ENCODE peak calls at places on chromosomes 16 and 17, in seven cellular contexts. Q, U, Y, G, M, D and L are unnamed samples.

GRCh38 chr16:27721548-27722265 is 171.8 kb downstream of the KATNIP start:
- DNase-seq in Q (peak), U (no peak), Y (no peak), G (no peak), M (no peak), D (peak), L (no peak)

GRCh38 chr16:81498351-81498750 is 53.7 kb downstream of the CMIP start:
- DNase-seq in Q (no peak), U (no peak), Y (no peak), G (no peak), M (no peak), D (no peak), L (no peak)

GRCh38 chr17:56939869-56940484 is 20.9 kb downstream of the COIL start:
- DNase-seq in Q (no peak), U (no peak), Y (no peak), G (no peak), M (peak), D (no peak), L (peak)

GRCh38 chr17:229945-230235 is 48.4 kb upstream of the DOC2B start:
- DNase-seq in Q (no peak), U (no peak), Y (no peak), G (no peak), M (no peak), D (no peak), L (no peak)

GRCh38 chr16:85055503-85056210 is 28.1 kb downstream of the KIAA0513 start:
- DNase-seq in Q (peak), U (peak), Y (peak), G (peak), M (peak), D (peak), L (no peak)

GRCh38 chr17:72488542-72489272 is 367.9 kb downstream of the SOX9 start:
- DNase-seq in Q (no peak), U (no peak), Y (no peak), G (no peak), M (no peak), D (no peak), L (no peak)

GRCh38 chr17:55768946-55769624 is 18.2 kb downstream of the PCTP start:
- DNase-seq in Q (no peak), U (no peak), Y (no peak), G (no peak), M (no peak), D (no peak), L (no peak)

GRCh38 chr17:32609085-32609484 is 122.3 kb downstream of the CDK5R1 start:
- DNase-seq in Q (no peak), U (peak), Y (peak), G (peak), M (peak), D (peak), L (peak)

GRCh38 chr16:19138601-19139000 is 24.8 kb downstream of the ITPRIPL2 start:
- DNase-seq in Q (peak), U (no peak), Y (no peak), G (no peak), M (no peak), D (peak), L (no peak)

GRCh38 chr16:58360041-58360634 is 32.1 kb upstream of the GINS3 start:
- DNase-seq in Q (no peak), U (no peak), Y (no peak), G (no peak), M (no peak), D (no peak), L (no peak)

GRCh38 chr16:14454391-14454790 is 175.7 kb downstream of the PARN start:
- DNase-seq in Q (no peak), U (no peak), Y (no peak), G (no peak), M (no peak), D (no peak), L (no peak)

GRCh38 chr16:77113835-77114234 is 77.2 kb upstream of the MON1B start:
- DNase-seq in Q (peak), U (no peak), Y (no peak), G (no peak), M (no peak), D (no peak), L (no peak)

GRCh38 chr16:56912746-56913703 is 18.9 kb upstream of the HERPUD1 start:
- DNase-seq in Q (no peak), U (no peak), Y (no peak), G (no peak), M (no peak), D (no peak), L (no peak)

GRCh38 chr16:64705443-64705842 is 416.4 kb downstream of the CDH11 start:
- DNase-seq in Q (no peak), U (no peak), Y (no peak), G (no peak), M (no peak), D (no peak), L (no peak)

GRCh38 chr17:10757067-10757466 is 27.2 kb upstream of the TMEM220 start:
- DNase-seq in Q (no peak), U (no peak), Y (no peak), G (no peak), M (no peak), D (no peak), L (no peak)

GRCh38 chr17:82134101-82134500 is 36.1 kb upstream of the FASN start:
- DNase-seq in Q (no peak), U (no peak), Y (no peak), G (no peak), M (no peak), D (peak), L (no peak)

GRCh38 chr17:67569873-67570272 is 147.9 kb upstream of the NOL11 start:
- DNase-seq in Q (no peak), U (no peak), Y (no peak), G (no peak), M (no peak), D (no peak), L (no peak)

GRCh38 chr16:28910046-28911031 is 14.7 kb downstream of the RABEP2 start:
- DNase-seq in Q (no peak), U (no peak), Y (no peak), G (no peak), M (peak), D (no peak), L (peak)

GRCh38 chr17:7677388-7678067 is 9.8 kb downstream of the TP53 start:
- DNase-seq in Q (no peak), U (no peak), Y (no peak), G (no peak), M (no peak), D (no peak), L (no peak)

GRCh38 chr17:2056221-2057129 is 1.6 kb downstream of the HIC1 start:
- DNase-seq in Q (no peak), U (no peak), Y (no peak), G (no peak), M (no peak), D (no peak), L (no peak)

GRCh38 chr17:7843536-7844291 is 9.7 kb downstream of the KDM6B start:
- DNase-seq in Q (peak), U (peak), Y (peak), G (peak), M (peak), D (peak), L (peak)

GRCh38 chr16:337437-337836 is 15.1 kb downstream of the AXIN1 start:
- DNase-seq in Q (no peak), U (no peak), Y (no peak), G (no peak), M (no peak), D (no peak), L (no peak)

GRCh38 chr17:77963441-77963840 is 4.9 kb downstream of the TNRC6C start:
- DNase-seq in Q (peak), U (no peak), Y (peak), G (peak), M (peak), D (peak), L (no peak)

GRCh38 chr16:76668207-76668725 is 391.1 kb downstream of the CNTNAP4 start:
- DNase-seq in Q (no peak), U (no peak), Y (no peak), G (no peak), M (peak), D (no peak), L (no peak)

GRCh38 chr16:15529673-15530072 is 95.3 kb downstream of the BMERB1 start:
- DNase-seq in Q (peak), U (no peak), Y (no peak), G (no peak), M (no peak), D (no peak), L (no peak)

GRCh38 chr17:80225230-80225629 is 5.0 kb downstream of the SLC26A11 start:
- DNase-seq in Q (no peak), U (no peak), Y (no peak), G (no peak), M (no peak), D (no peak), L (no peak)

GRCh38 chr17:9725575-9725974 is 65.8 kb downstream of the DHRS7C start:
- DNase-seq in Q (peak), U (no peak), Y (no peak), G (no peak), M (no peak), D (no peak), L (no peak)

GRCh38 chr16:29951966-29952365 is 9.9 kb upstream of the TMEM219 start:
- DNase-seq in Q (no peak), U (no peak), Y (no peak), G (no peak), M (no peak), D (no peak), L (no peak)

GRCh38 chr16:71515026-71515425 is 11.2 kb upstream of the CHST4 start:
- DNase-seq in Q (no peak), U (no peak), Y (no peak), G (no peak), M (peak), D (no peak), L (no peak)

GRCh38 chr17:79224476-79224875 is 149.9 kb downstream of the ENGASE start:
- DNase-seq in Q (no peak), U (no peak), Y (no peak), G (no peak), M (peak), D (no peak), L (peak)

GRCh38 chr17:17417718-17418151 is 59.1 kb upstream of the MED9 start:
- DNase-seq in Q (no peak), U (no peak), Y (no peak), G (no peak), M (no peak), D (no peak), L (no peak)

GRCh38 chr16:86432691-86433090 is 77.6 kb upstream of the FOXF1 start:
- DNase-seq in Q (no peak), U (no peak), Y (no peak), G (no peak), M (no peak), D (no peak), L (no peak)

GRCh38 chr16:62253926-62254325 is 217.7 kb upstream of the CDH8 start:
- DNase-seq in Q (no peak), U (no peak), Y (no peak), G (no peak), M (no peak), D (no peak), L (no peak)